ENCODE peak calls at places on chromosomes 13 and 19, in seven cellular contexts. W, Z, Y, X, C, P and M are unnamed samples.

GRCh38 chr19:55486971-55487883 is 1.0 kb upstream of the SSC5D start:
- DNase-seq in W (no peak), Z (peak), Y (peak), X (peak), C (no peak), P (no peak), M (peak)

GRCh38 chr19:3405261-3405653 is 38.9 kb downstream of the NFIC start:
- DNase-seq in W (no peak), Z (no peak), Y (no peak), X (no peak), C (no peak), P (no peak), M (no peak)

GRCh38 chr13:74250738-74251190 is 116.6 kb upstream of the KLF12 start:
- DNase-seq in W (no peak), Z (peak), Y (no peak), X (no peak), C (no peak), P (no peak), M (no peak)

GRCh38 chr13:76349700-76350099 is 536.5 kb downstream of the KCTD12 start:
- DNase-seq in W (no peak), Z (peak), Y (no peak), X (no peak), C (no peak), P (no peak), M (no peak)

GRCh38 chr19:1395194-1396018 is 5.9 kb downstream of the GAMT start:
- DNase-seq in W (no peak), Z (no peak), Y (no peak), X (no peak), C (no peak), P (no peak), M (no peak)

GRCh38 chr13:39893808-39894207 is 238.3 kb downstream of the COG6 start:
- DNase-seq in W (no peak), Z (no peak), Y (no peak), X (no peak), C (no peak), P (no peak), M (no peak)

GRCh38 chr13:29046588-29046987 is 226.4 kb downstream of the MTUS2 start:
- DNase-seq in W (no peak), Z (no peak), Y (no peak), X (no peak), C (no peak), P (no peak), M (no peak)

GRCh38 chr13:19665427-19665859 is 32.0 kb downstream of the MPHOSPH8 start:
- DNase-seq in W (no peak), Z (no peak), Y (no peak), X (no peak), C (no peak), P (no peak), M (no peak)

GRCh38 chr13:80400834-80401450 is 60.0 kb upstream of the SPRY2 start:
- DNase-seq in W (no peak), Z (no peak), Y (no peak), X (no peak), C (no peak), P (no peak), M (no peak)

GRCh38 chr13:40562975-40563349 is 103.5 kb downstream of the FOXO1 start:
- DNase-seq in W (no peak), Z (peak), Y (no peak), X (no peak), C (no peak), P (peak), M (no peak)

GRCh38 chr13:31200636-31200970 is 828 bp downstream of the B3GLCT start:
- DNase-seq in W (peak), Z (no peak), Y (peak), X (peak), C (peak), P (no peak), M (peak)

GRCh38 chr13:65387743-65388347 is 1842.3 kb downstream of the PCDH9 start:
- DNase-seq in W (no peak), Z (no peak), Y (no peak), X (no peak), C (no peak), P (no peak), M (peak)

GRCh38 chr19:17999685-18000479 is 8.1 kb upstream of the ARRDC2 start:
- DNase-seq in W (no peak), Z (no peak), Y (no peak), X (no peak), C (no peak), P (no peak), M (no peak)

GRCh38 chr13:111046590-111047141 is 68.4 kb upstream of the ARHGEF7 start:
- DNase-seq in W (peak), Z (peak), Y (no peak), X (no peak), C (no peak), P (no peak), M (no peak)

GRCh38 chr13:113058129-113058987 is 47.2 kb upstream of the F7 start:
- DNase-seq in W (no peak), Z (no peak), Y (no peak), X (peak), C (no peak), P (no peak), M (peak)

GRCh38 chr13:21040120-21040834 is 21.1 kb downstream of the LATS2 start:
- DNase-seq in W (peak), Z (no peak), Y (no peak), X (no peak), C (no peak), P (no peak), M (no peak)

GRCh38 chr19:52237771-52238400 is 31.5 kb upstream of the ZNF766 start:
- DNase-seq in W (peak), Z (peak), Y (peak), X (peak), C (peak), P (peak), M (peak)

GRCh38 chr19:4573682-4574081 is 14.2 kb upstream of the SEMA6B start:
- DNase-seq in W (no peak), Z (no peak), Y (no peak), X (no peak), C (no peak), P (no peak), M (no peak)

GRCh38 chr13:52428295-52428694 is 22.1 kb downstream of the VPS36 start:
- DNase-seq in W (no peak), Z (peak), Y (no peak), X (no peak), C (no peak), P (no peak), M (no peak)

GRCh38 chr19:3120611-3121231 is 15.1 kb upstream of the GNA15 start:
- DNase-seq in W (no peak), Z (no peak), Y (no peak), X (no peak), C (peak), P (no peak), M (no peak)

GRCh38 chr19:17527326-17527725 is 15.9 kb downstream of the PGLS start:
- DNase-seq in W (no peak), Z (no peak), Y (no peak), X (no peak), C (no peak), P (no peak), M (no peak)

GRCh38 chr19:367561-367960 is 23.0 kb upstream of the MIER2 start:
- DNase-seq in W (no peak), Z (no peak), Y (no peak), X (no peak), C (no peak), P (no peak), M (no peak)

GRCh38 chr19:21698215-21698614 is 69.2 kb downstream of the ZNF100 start:
- DNase-seq in W (no peak), Z (peak), Y (no peak), X (no peak), C (no peak), P (no peak), M (no peak)

GRCh38 chr19:955803-956746 is 28.1 kb upstream of the WDR18 start:
- DNase-seq in W (no peak), Z (no peak), Y (no peak), X (no peak), C (no peak), P (no peak), M (peak)

GRCh38 chr19:40553885-40554857 is 22.5 kb upstream of the SHKBP1 start:
- DNase-seq in W (no peak), Z (no peak), Y (no peak), X (no peak), C (no peak), P (no peak), M (peak)

GRCh38 chr13:109468123-109468522 is 318.3 kb downstream of the IRS2 start:
- DNase-seq in W (no peak), Z (no peak), Y (no peak), X (no peak), C (no peak), P (no peak), M (no peak)

GRCh38 chr13:59950201-59950730 is 213.5 kb downstream of the DIAPH3 start:
- DNase-seq in W (no peak), Z (peak), Y (no peak), X (no peak), C (no peak), P (no peak), M (no peak)

GRCh38 chr13:105177265-105177900 is 1358.1 kb downstream of the EFNB2 start:
- DNase-seq in W (no peak), Z (peak), Y (no peak), X (no peak), C (no peak), P (no peak), M (no peak)

GRCh38 chr19:42048992-42049391 is 21.0 kb downstream of the GRIK5 start:
- DNase-seq in W (no peak), Z (no peak), Y (no peak), X (no peak), C (no peak), P (no peak), M (no peak)

GRCh38 chr19:1400281-1401137 is 833 bp downstream of the GAMT start:
- DNase-seq in W (no peak), Z (no peak), Y (no peak), X (peak), C (no peak), P (no peak), M (peak)

GRCh38 chr19:15779756-15780476 is 7.5 kb upstream of the OR10H5 start:
- DNase-seq in W (peak), Z (peak), Y (peak), X (peak), C (no peak), P (no peak), M (no peak)

GRCh38 chr13:34833562-34834182 is 108.4 kb upstream of the NBEA start:
- DNase-seq in W (no peak), Z (peak), Y (no peak), X (no peak), C (no peak), P (no peak), M (no peak)

GRCh38 chr19:6501740-6502648 is at the start of gene TUBB4A:
- DNase-seq in W (no peak), Z (no peak), Y (no peak), X (peak), C (peak), P (peak), M (peak)

GRCh38 chr19:1668339-1669123 is 16.1 kb upstream of the TCF3 start:
- DNase-seq in W (no peak), Z (peak), Y (no peak), X (no peak), C (peak), P (peak), M (peak)

GRCh38 chr13:37869756-37870488 is at the start of gene TRPC4:
- DNase-seq in W (no peak), Z (peak), Y (peak), X (peak), C (no peak), P (no peak), M (peak)

GRCh38 chr19:33296473-33297060 is 5.8 kb downstream of the CEBPA start:
- DNase-seq in W (no peak), Z (no peak), Y (no peak), X (no peak), C (no peak), P (no peak), M (no peak)

GRCh38 chr19:16559896-16560295 is 12.3 kb downstream of the SLC35E1 start:
- DNase-seq in W (no peak), Z (peak), Y (no peak), X (no peak), C (no peak), P (no peak), M (no peak)

GRCh38 chr13:44243198-44243852 is 130.3 kb upstream of the SERP2 start:
- DNase-seq in W (no peak), Z (peak), Y (no peak), X (peak), C (peak), P (peak), M (no peak)

GRCh38 chr13:44240611-44241010 is 133.0 kb upstream of the SERP2 start:
- DNase-seq in W (no peak), Z (no peak), Y (no peak), X (no peak), C (no peak), P (no peak), M (no peak)

GRCh38 chr13:44244288-44244687 is 129.3 kb upstream of the SERP2 start:
- DNase-seq in W (no peak), Z (peak), Y (no peak), X (peak), C (no peak), P (no peak), M (no peak)

GRCh38 chr13:44238011-44238421 is 135.6 kb upstream of the SERP2 start:
- DNase-seq in W (no peak), Z (peak), Y (no peak), X (no peak), C (no peak), P (no peak), M (peak)

DNA sequence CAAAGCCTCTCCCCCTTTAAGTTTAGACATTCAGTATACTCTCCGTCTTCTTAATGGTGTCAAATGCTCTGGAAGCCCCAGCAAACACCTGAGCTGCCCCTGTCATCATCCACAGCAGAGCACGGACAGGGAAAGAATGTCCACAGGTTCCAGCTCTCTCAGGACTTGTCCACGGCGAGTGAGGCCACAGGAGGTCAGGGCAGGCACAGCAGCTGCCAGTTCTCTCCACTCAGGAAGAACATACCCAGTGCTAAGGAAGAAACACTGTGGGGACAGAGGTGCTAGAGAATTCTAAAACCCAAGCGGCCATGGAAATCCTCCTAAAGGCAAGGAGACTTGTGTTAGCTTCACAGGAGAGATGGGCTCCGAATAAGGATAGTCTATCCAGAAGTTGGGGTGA is 132.0 kb upstream of the SERP2 start:
- DNase-seq in W (no peak), Z (no peak), Y (no peak), X (no peak), C (no peak), P (no peak), M (no peak)
- TF ChIP-seq CTCF in W (no peak), Z (no peak), Y (no peak), X (no peak), C (no peak), P (peak), M (no peak)

DNA sequence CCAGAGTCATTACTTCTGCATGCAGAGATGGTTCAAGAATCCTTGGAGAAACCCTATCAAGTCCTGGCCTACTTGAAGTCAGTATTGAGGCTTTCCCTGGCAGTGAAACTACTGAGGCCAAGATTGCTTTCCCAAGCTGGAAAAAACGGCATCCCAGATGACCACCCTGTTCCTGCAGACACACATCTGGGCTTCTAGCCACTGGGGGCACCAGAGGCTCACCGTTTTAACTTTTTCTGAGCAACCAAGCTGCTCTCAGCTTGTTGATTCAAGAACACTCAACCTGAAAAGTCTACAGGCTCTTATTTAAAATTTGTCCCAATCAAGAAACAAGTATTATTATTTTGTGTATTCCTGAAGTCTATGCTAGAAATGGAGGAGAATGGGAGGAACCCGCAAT is 66.6 kb downstream of the SPRYD7 start:
- DNase-seq in W (no peak), Z (peak), Y (no peak), X (no peak), C (no peak), P (no peak), M (no peak)
- TF ChIP-seq CTCF in W (no peak), Z (peak), Y (no peak), X (peak), C (no peak), P (peak), M (no peak)

GRCh38 chr13:35984776-35985453 is 146.3 kb downstream of the DCLK1 start:
- DNase-seq in W (no peak), Z (no peak), Y (no peak), X (peak), C (no peak), P (no peak), M (peak)
- TF ChIP-seq CTCF in W (no peak), Z (no peak), Y (no peak), X (no peak), C (no peak), P (no peak), M (no peak)

GRCh38 chr19:49761625-49762311 is 1.3 kb downstream of the TSKS start:
- DNase-seq in W (no peak), Z (peak), Y (peak), X (no peak), C (no peak), P (no peak), M (no peak)
- TF ChIP-seq CTCF in W (no peak), Z (peak), Y (peak), X (no peak), C (no peak), P (no peak), M (no peak)

DNA sequence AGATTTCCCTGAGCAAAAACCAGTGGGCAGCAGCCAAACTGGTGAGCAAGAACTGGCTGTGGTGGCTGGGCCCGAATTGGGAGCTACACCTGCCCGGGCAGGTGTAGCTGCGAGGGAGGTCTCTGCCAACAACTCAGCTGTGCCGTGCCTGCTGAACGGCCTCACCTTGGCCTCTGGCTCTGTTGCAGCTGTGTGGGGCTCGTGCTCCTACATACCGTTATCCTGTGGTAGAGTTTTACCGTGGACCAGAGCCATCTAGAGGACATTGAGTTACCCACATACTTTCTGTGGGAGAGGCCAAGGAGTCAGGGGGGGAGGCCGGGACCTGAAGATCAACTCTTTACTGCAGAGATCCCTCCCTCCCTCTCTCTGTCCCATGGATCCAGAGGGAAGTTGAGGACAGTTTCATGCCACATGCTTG is 113.2 kb downstream of the TM9SF2 start:
- DNase-seq in W (no peak), Z (peak), Y (no peak), X (no peak), C (no peak), P (no peak), M (no peak)
- TF ChIP-seq CTCF in W (peak), Z (peak), Y (no peak), X (no peak), C (no peak), P (peak), M (no peak)

DNA sequence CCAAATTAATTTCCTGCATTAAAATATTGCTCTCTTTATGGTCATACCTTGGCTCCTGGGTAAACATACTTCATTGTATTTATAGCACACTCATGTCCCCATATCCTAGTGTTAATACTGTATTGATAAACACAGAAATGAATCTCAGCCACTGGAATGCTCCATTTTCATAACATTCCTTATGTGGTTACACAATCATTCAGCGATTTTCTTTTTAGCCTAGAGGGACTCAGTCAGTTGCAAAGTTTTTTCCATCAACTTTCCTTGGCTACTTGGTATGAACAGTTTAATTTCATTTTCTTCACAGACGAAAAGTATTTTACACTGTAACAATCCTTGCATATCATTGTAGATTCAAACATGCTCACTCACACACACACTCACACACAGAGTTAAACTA is 471.5 kb downstream of the FGF14 start:
- DNase-seq in W (no peak), Z (peak), Y (no peak), X (no peak), C (no peak), P (no peak), M (no peak)
- TF ChIP-seq CTCF in W (no peak), Z (no peak), Y (no peak), X (no peak), C (no peak), P (no peak), M (no peak)